ENCODE peak calls at places on chromosomes 6 and 20, in five cellular contexts. F is progenitor cell of endocrine pancreas; E is pancreas; J is CD8-positive, alpha-beta T cell; M is B cell. Q is an unnamed sample.

GRCh38 chr20:14332796-14333345 is 4.5 kb downstream of the FLRT3 start:
- DNase-seq in F (no peak), E (no peak), J (no peak), M (no peak), Q (no peak)

GRCh38 chr6:159935633-159936032 is 33.2 kb upstream of the IGF2R start:
- DNase-seq in F (no peak), E (no peak), J (no peak), M (no peak), Q (no peak)

GRCh38 chr20:48319943-48320584 is 507.7 kb downstream of the PREX1 start:
- DNase-seq in F (no peak), E (no peak), J (no peak), M (no peak), Q (no peak)

GRCh38 chr6:75824160-75824559 is 75.1 kb downstream of the MYO6 start:
- DNase-seq in F (no peak), E (no peak), J (no peak), M (no peak), Q (no peak)

GRCh38 chr6:161651949-161652348 is 378.1 kb upstream of the AGPAT4 start:
- DNase-seq in F (no peak), E (no peak), J (no peak), M (no peak), Q (no peak)

GRCh38 chr20:1182136-1182535 is 2.6 kb downstream of the TMEM74B start:
- DNase-seq in F (no peak), E (no peak), J (no peak), M (no peak), Q (no peak)

GRCh38 chr6:119526609-119527605 is 177.3 kb upstream of the MAN1A1 start:
- DNase-seq in F (no peak), E (no peak), J (no peak), M (no peak), Q (no peak)

GRCh38 chr6:122772724-122773123 is 6.8 kb upstream of the FABP7 start:
- DNase-seq in F (no peak), E (no peak), J (no peak), M (no peak), Q (no peak)

GRCh38 chr20:20761302-20761701 is 48.9 kb upstream of the RALGAPA2 start:
- DNase-seq in F (no peak), E (no peak), J (no peak), M (no peak), Q (no peak)

GRCh38 chr20:23314714-23315498 is 35.7 kb upstream of the NXT1 start:
- DNase-seq in F (no peak), E (no peak), J (no peak), M (no peak), Q (no peak)

GRCh38 chr6:53165333-53165732 is 16.7 kb upstream of the GCM1 start:
- DNase-seq in F (no peak), E (no peak), J (no peak), M (no peak), Q (no peak)

GRCh38 chr6:147279423-147279822 is 75.2 kb downstream of the STXBP5 start:
- DNase-seq in F (no peak), E (no peak), J (no peak), M (no peak), Q (no peak)

GRCh38 chr20:12171927-12172581 is 254.4 kb downstream of the BTBD3 start:
- DNase-seq in F (no peak), E (no peak), J (no peak), M (no peak), Q (no peak)

GRCh38 chr6:116472710-116473109 is 11.5 kb downstream of the CALHM6 start:
- DNase-seq in F (no peak), E (no peak), J (no peak), M (no peak), Q (no peak)

GRCh38 chr6:43644940-43645612 is at the start of gene RSPH9:
- DNase-seq in F (peak; percentile 34), E (peak; percentile 63), J (peak; percentile 65), M (peak; percentile 78), Q (peak; percentile 88)

GRCh38 chr6:39642300-39642699 is 82.9 kb downstream of the KIF6 start:
- DNase-seq in F (no peak), E (no peak), J (no peak), M (no peak), Q (no peak)
- TF ChIP-seq CTCF in F (no peak), E (no peak), J (no peak), M (no peak), Q (no peak)

GRCh38 chr6:63573140-63573898 is 1.0 kb downstream of the LOC128125822 start:
- DNase-seq in F (peak; percentile 60), E (peak; percentile 92), J (peak; percentile 64), M (peak; percentile 91), Q (peak; percentile 66)

GRCh38 chr6:63573899-63574553 is 1.7 kb downstream of the LOC128125822 start:
- DNase-seq in F (peak; percentile 20), E (peak; percentile 41), J (peak; percentile 36), M (peak; percentile 54), Q (peak; percentile 40)

GRCh38 chr6:63572733-63573139 is 456 bp downstream of the LOC128125822 start:
- DNase-seq in F (no peak), E (no peak), J (no peak), M (no peak), Q (no peak)

GRCh38 chr6:63571883-63572732 is at the start of the genes LOC128125822 and PTP4A1:
- DNase-seq in F (peak; percentile 96), E (peak; percentile 97), J (peak; percentile 96), M (peak; percentile 99), Q (peak; percentile 96)

GRCh38 chr6:63571382-63571882 is 848 bp upstream of the LOC128125822 start:
- DNase-seq in F (no peak), E (no peak), J (no peak), M (no peak), Q (no peak)
- TF ChIP-seq CTCF in F (no peak), E (no peak), J (no peak), M (no peak), Q (no peak)

GRCh38 chr20:3172933-3173581 is at the start of gene LZTS3:
- DNase-seq in F (peak; percentile 76), E (peak; percentile 79), J (peak; percentile 91), M (peak; percentile 93), Q (peak; percentile 82)

GRCh38 chr20:3174442-3175263 is 1.3 kb upstream of the LZTS3 start:
- DNase-seq in F (no peak), E (peak; percentile 57), J (no peak), M (no peak), Q (no peak)

GRCh38 chr20:3172126-3172932 is 1.0 kb downstream of the LZTS3 start:
- DNase-seq in F (no peak), E (no peak), J (no peak), M (no peak), Q (no peak)

GRCh38 chr20:3175270-3175669 is 1.9 kb upstream of the LZTS3 start:
- DNase-seq in F (no peak), E (no peak), J (no peak), M (no peak), Q (no peak)

GRCh38 chr20:3173582-3174441 is 463 bp upstream of the LZTS3 start:
- DNase-seq in F (peak; percentile 95), E (peak; percentile 88), J (peak; percentile 94), M (peak; percentile 94), Q (peak; percentile 98)
- TF ChIP-seq CTCF in F (peak; percentile 46), E (no peak), J (no peak), M (peak; percentile 30), Q (peak; percentile 17)

GRCh38 chr20:43909211-43909610 is 5.4 kb upstream of the TOX2 start:
- DNase-seq in F (no peak), E (no peak), J (no peak), M (no peak), Q (no peak)

GRCh38 chr20:43913291-43914025 is 1.2 kb upstream of the TOX2 start:
- DNase-seq in F (no peak), E (no peak), J (no peak), M (no peak), Q (no peak)

GRCh38 chr20:43910564-43910963 is 4.1 kb upstream of the TOX2 start:
- DNase-seq in F (no peak), E (no peak), J (no peak), M (no peak), Q (no peak)

GRCh38 chr20:43909720-43910119 is 4.9 kb upstream of the TOX2 start:
- DNase-seq in F (no peak), E (no peak), J (no peak), M (no peak), Q (no peak)

DNA sequence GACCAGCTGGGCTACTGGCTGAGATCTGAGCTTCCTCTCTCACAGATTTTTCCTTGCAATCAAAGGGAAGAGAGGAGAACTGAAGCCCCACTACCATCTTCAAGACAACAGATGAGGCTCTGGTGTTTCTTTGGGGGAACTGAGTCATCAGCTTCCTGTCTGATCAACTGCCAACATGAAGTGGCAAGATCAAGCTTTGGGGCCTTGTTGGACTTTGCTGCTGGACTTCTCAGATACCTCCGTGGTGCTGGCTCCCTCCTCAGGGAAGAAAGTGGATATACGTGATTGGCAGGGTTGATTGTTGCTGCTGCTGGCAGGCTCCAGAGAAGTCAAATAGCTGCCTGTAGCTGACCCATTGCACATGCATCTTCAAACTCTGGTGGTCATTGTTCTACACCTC is 3.6 kb upstream of the TOX2 start:
- DNase-seq in F (no peak), E (no peak), J (no peak), M (no peak), Q (no peak)
- TF ChIP-seq CTCF in F (no peak), E (no peak), J (no peak), M (no peak), Q (no peak)

DNA sequence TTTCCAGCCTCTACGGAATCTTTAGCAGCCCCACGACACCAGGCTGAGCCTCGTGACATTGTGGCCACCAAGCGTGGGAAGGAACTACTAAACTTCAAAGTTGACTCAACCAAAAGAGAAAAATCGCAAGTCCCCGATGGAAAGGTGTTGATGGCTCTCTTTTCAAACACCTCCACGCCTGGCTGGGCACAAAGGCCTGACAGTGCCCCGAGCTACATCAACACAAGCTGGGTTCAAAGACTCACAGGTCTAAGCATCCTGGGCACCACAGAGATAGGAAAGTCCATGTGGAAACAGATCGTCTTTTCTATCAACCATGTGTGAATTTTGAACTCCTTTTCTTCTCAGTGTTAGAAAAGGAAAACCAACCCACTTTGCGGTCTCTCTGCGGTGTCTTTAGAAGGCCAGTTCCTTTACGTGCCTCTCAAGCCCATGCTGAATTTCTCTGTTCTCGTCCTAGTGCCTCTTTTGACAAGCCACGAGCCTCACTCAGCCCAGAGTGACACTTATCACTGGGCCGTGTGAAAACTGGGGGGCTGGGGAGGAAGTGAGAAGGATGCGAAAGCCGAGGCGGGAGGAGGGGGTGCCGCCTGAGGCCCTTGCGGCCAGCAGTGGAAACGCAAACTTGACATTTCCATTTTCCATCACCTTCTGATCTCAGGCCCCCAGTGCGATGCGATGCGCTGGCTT is 59.4 kb downstream of the GFOD1 start:
- DNase-seq in F (no peak), E (no peak), J (peak; percentile 66), M (peak; percentile 88), Q (peak; percentile 32)
- TF ChIP-seq CTCF in F (peak; percentile 18), E (no peak), J (peak; percentile 25), M (peak; percentile 66), Q (peak; percentile 38)

Q was measured in nephron progenitor cell.